ENCODE peak calls at places on chromosomes 6 and 20, in seven cellular contexts. M, Y, R, S, D, N and U are unnamed samples.

GRCh38 chr6:142857609-142858195 is 87.3 kb downstream of the HIVEP2 start:
- DNase-seq in M (no peak), Y (no peak), R (no peak), S (no peak), D (no peak), N (no peak), U (no peak)

GRCh38 chr6:154632121-154632520 is 101.1 kb upstream of the SCAF8 start:
- DNase-seq in M (no peak), Y (peak; percentile 30), R (no peak), S (no peak), D (no peak), N (no peak), U (peak; percentile 61)

GRCh38 chr6:130853555-130854183 is 26.5 kb downstream of the SMLR1 start:
- DNase-seq in M (no peak), Y (no peak), R (peak; percentile 14), S (no peak), D (no peak), N (no peak), U (no peak)

GRCh38 chr6:88712243-88712936 is 251.0 kb downstream of the RNGTT start:
- DNase-seq in M (no peak), Y (no peak), R (no peak), S (no peak), D (no peak), N (no peak), U (no peak)

GRCh38 chr6:89221109-89221508 is 4.0 kb upstream of the GABRR1 start:
- DNase-seq in M (no peak), Y (no peak), R (no peak), S (no peak), D (no peak), N (no peak), U (no peak)

GRCh38 chr6:25125736-25126135 is 153.4 kb upstream of the CARMIL1 start:
- DNase-seq in M (no peak), Y (no peak), R (no peak), S (no peak), D (no peak), N (no peak), U (no peak)

GRCh38 chr20:62437985-62438384 is 10.6 kb upstream of the RBBP8NL start:
- DNase-seq in M (no peak), Y (no peak), R (no peak), S (no peak), D (peak; percentile 86), N (no peak), U (no peak)

GRCh38 chr6:139577991-139578604 is 203.7 kb upstream of the CITED2 start:
- DNase-seq in M (no peak), Y (peak; percentile 55), R (peak; percentile 94), S (no peak), D (no peak), N (no peak), U (peak; percentile 82)

GRCh38 chr20:54170963-54171362 is 2.8 kb downstream of the CYP24A1 start:
- DNase-seq in M (no peak), Y (no peak), R (no peak), S (no peak), D (no peak), N (no peak), U (no peak)

GRCh38 chr20:36491901-36492617 is 49.3 kb upstream of the MYL9 start:
- DNase-seq in M (no peak), Y (peak; percentile 63), R (peak; percentile 79), S (no peak), D (no peak), N (no peak), U (peak; percentile 51)

GRCh38 chr20:31740656-31741323 is 1.7 kb downstream of the TPX2 start:
- DNase-seq in M (no peak), Y (no peak), R (no peak), S (no peak), D (no peak), N (no peak), U (no peak)
- H3K4me3 ChIP-seq in M (no peak overlapping the region), Y (peak overlapping the region; percentile 47), R (no peak overlapping the region), S (peak overlapping the region; percentile 70), D (no peak overlapping the region), N (peak overlapping the region; percentile 74), U (peak overlapping the region; percentile 95)

GRCh38 chr6:37650071-37650481 is 47.6 kb downstream of the MDGA1 start:
- DNase-seq in M (no peak), Y (no peak), R (no peak), S (no peak), D (no peak), N (no peak), U (no peak)
- TF ChIP-seq CTCF in M (no peak), Y (no peak), R (peak; percentile 63), S (peak; percentile 27), D (no peak), N (no peak), U (no peak)

GRCh38 chr6:133314951-133315350 is 73.8 kb downstream of the EYA4 start:
- DNase-seq in M (no peak), Y (no peak), R (no peak), S (no peak), D (no peak), N (no peak), U (no peak)
- H3K4me3 ChIP-seq in M (no peak overlapping the region), Y (no peak overlapping the region), R (no peak overlapping the region), S (no peak overlapping the region), D (no peak overlapping the region), N (no peak overlapping the region), U (no peak overlapping the region)

DNA sequence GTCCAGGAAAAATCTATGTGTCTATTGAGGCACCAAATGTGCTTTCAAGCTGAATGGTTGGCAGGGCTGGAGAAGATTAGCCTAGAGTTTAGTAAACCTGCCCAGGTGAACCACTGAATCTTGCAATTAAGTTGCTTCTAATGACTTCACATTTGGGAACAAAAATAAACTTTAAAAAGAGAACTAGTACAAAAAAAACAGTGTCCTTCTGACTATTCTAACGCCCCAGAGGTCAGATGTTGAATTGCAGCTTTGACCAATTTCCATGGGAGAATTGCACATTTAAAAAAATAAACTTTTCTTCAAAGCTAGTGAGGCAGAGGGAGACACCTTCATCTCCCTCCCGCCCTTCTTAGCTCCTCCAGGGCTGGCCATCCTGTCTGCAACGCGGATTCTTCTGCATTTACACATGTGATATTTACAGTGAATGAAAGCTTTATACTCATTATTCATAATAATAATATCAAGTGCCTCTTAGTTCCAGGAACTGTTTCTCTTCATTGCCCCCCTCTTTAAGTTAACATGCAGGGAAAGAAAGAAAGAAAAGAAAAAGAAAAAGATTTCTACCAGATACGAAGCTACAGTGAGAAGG is 270.2 kb downstream of the SMOC2 start:
- DNase-seq in M (no peak), Y (peak; percentile 11), R (no peak), S (no peak), D (no peak), N (no peak), U (no peak)
- TF ChIP-seq CTCF in M (peak; percentile 21), Y (peak; percentile 52), R (no peak), S (peak; percentile 21), D (peak; percentile 23), N (peak; percentile 11), U (peak; percentile 38)